ENCODE peak calls at places on chromosomes 11 and 22, in six cellular contexts. Y is stomach, M is sigmoid colon, E is HCT116, O is H1, W is K562. N is an unnamed sample.

GRCh38 chr22:46262449-46263207 is 515 bp downstream of the PKDREJ start:
- DNase-seq in Y (peak), M (peak), E (no peak), O (peak), W (no peak), N (peak)

GRCh38 chr11:126512251-126512650 is 156.8 kb downstream of the ST3GAL4 start:
- DNase-seq in Y (no peak), M (peak), E (no peak), O (no peak), W (no peak), N (peak)

GRCh38 chr11:56705784-56706396 is 7.0 kb downstream of the OR9G1 start:
- DNase-seq in Y (no peak), M (no peak), E (no peak), O (no peak), W (no peak), N (no peak)

GRCh38 chr11:46637546-46637945 is 20.2 kb downstream of the ATG13 start:
- DNase-seq in Y (no peak), M (no peak), E (no peak), O (no peak), W (no peak), N (no peak)

GRCh38 chr22:39958009-39958711 is 2.0 kb upstream of the TMA7B start:
- DNase-seq in Y (no peak), M (no peak), E (no peak), O (no peak), W (no peak), N (no peak)

GRCh38 chr11:73218106-73218829 is at the start of gene P2RY2:
- DNase-seq in Y (peak), M (peak), E (peak), O (peak), W (no peak), N (peak)

GRCh38 chr11:76355172-76355571 is 25.8 kb downstream of the THAP12 start:
- DNase-seq in Y (no peak), M (no peak), E (no peak), O (no peak), W (no peak), N (no peak)

GRCh38 chr11:111305871-111306270 is 7.5 kb downstream of the POU2AF3 start:
- DNase-seq in Y (no peak), M (no peak), E (no peak), O (no peak), W (no peak), N (no peak)

GRCh38 chr11:13669544-13670488 is 1.3 kb downstream of the FAR1 start:
- DNase-seq in Y (no peak), M (no peak), E (no peak), O (no peak), W (peak), N (no peak)

GRCh38 chr11:10438451-10438850 is 16.6 kb upstream of the AMPD3 start:
- DNase-seq in Y (no peak), M (no peak), E (no peak), O (no peak), W (no peak), N (no peak)

GRCh38 chr11:28581286-28582242 is 473.4 kb downstream of the METTL15 start:
- DNase-seq in Y (no peak), M (no peak), E (no peak), O (no peak), W (no peak), N (no peak)

GRCh38 chr11:98545544-98546175 is 475.1 kb upstream of the CNTN5 start:
- DNase-seq in Y (no peak), M (no peak), E (no peak), O (no peak), W (no peak), N (no peak)

GRCh38 chr11:104033134-104033533 is 3.3 kb upstream of the DDI1 start:
- DNase-seq in Y (no peak), M (no peak), E (no peak), O (no peak), W (no peak), N (no peak)

GRCh38 chr11:6655020-6655789 is 404 bp downstream of the DCHS1 start:
- DNase-seq in Y (no peak), M (peak), E (no peak), O (peak), W (no peak), N (peak)

GRCh38 chr11:8192016-8192895 is 23.4 kb upstream of the RIC3 start:
- DNase-seq in Y (peak), M (no peak), E (peak), O (peak), W (peak), N (peak)

GRCh38 chr11:2509481-2510001 is 64.7 kb downstream of the KCNQ1 start:
- DNase-seq in Y (peak), M (peak), E (no peak), O (no peak), W (peak), N (peak)

GRCh38 chr22:30396871-30397655 is at the start of gene SEC14L2:
- DNase-seq in Y (peak), M (peak), E (peak), O (peak), W (no peak), N (no peak)

GRCh38 chr11:111718436-111719325 is 47.5 kb downstream of the PPP2R1B start:
- DNase-seq in Y (peak), M (peak), E (no peak), O (no peak), W (no peak), N (no peak)

DNA sequence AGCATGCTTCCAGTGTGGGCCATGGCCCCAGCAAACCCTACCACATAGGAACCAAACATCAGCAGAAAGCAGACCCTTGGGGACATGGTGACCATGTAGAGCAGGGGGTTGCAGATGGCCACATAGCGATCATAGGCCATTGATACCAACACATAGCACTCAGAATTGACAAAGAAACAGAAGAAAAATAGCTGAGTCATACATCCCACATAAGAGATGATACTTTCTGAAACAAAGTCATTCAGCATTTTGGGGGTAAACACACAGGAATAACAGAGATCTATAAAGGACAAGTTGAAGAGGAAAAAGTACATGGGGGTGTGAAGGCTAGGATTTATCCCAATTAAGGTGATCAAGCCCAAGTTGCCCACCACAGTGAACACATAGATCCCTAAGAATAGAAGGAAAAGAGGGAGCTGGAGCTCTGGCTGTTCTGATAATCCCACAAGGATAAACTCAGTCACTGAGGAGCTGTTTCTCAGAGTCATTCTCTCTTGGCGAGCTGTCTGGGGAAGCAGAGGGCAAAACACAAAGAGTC is at the start of gene OR8B4:
- DNase-seq in Y (no peak), M (no peak), E (no peak), O (no peak), W (no peak), N (no peak)
- TF ChIP-seq CTCF in Y (no peak), M (no peak), E (no peak), O (no peak), W (no peak), N (no peak)

DNA sequence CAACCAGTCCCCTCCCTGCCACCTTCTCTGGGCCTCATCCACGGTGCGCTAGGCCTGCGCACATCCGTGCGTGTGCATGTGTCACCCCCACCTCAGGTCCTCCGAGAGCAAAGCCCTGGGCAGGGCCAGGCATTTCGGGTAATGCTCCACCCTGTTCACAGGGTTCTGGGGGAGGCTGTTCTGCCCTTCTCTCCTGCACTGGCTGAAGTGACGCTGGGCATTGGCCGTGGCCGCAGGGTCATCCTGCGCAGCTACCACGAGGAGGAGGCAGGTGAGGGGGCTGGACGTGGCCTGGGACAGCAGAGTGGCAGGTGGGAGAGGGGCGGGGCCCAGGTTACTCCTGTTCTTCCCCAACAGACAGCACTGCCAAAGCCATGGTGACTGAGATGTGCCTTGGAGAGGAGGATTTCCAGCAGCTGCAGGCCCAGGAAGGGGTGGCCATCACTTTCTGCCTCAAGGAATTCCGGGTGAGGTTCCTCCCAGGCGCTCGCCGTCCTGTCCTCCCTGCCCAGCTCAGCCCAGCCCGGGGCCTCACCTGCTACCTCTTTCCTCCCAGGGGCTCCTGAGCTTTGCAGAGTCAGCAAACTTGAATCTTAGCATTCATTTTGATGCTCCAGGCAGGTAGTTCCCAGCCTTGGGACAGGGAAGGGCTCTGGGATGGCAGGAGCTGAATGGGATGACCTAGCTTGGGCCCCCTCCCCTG is 3.9 kb downstream of the RAD9A start:
- DNase-seq in Y (no peak), M (no peak), E (no peak), O (no peak), W (peak), N (peak)
- TF ChIP-seq POLR2AphosphoS5 in Y (no peak), M (no peak), E (no peak), O (no peak), W (no peak), N (peak)

DNA sequence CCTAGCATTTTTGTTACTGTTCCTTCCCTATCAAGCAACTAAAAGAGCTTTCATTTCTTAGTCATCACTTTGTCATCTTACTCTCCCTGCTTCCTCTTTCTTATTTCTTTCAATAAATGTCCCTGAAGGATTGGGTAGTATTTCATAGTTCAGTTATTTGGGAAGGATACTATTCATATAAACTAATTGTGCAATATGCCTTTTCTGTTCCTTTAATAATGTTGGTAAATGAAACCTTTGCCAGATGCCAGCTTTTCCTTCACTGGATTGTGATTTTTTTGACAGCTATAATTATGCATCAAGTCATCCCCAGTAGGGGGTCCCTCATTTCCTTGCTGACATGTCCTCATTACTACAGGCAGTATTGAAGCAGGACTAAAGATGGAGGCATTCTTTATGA is 101.7 kb downstream of the ATM start:
- DNase-seq in Y (no peak), M (no peak), E (no peak), O (no peak), W (no peak), N (no peak)
- TF ChIP-seq POLR2A in Y (no peak), M (no peak), E (no peak), O (no peak), W (no peak), N (no peak)

GRCh38 chr11:68457898-68458249 is 2.7 kb upstream of the PPP6R3 start:
- DNase-seq in Y (no peak), M (no peak), E (no peak), O (no peak), W (no peak), N (peak)
- TF ChIP-seq CTCF in Y (no peak), M (no peak), E (no peak), O (no peak), W (no peak), N (no peak)

GRCh38 chr11:66328307-66329144 is 7.7 kb downstream of the RIN1 start:
- DNase-seq in Y (peak), M (peak), E (peak), O (peak), W (peak), N (peak)
- TF ChIP-seq POLR2AphosphoS5 in Y (no peak), M (no peak), E (peak), O (no peak), W (no peak), N (peak)

GRCh38 chr11:60914620-60915249 is 777 bp downstream of the TMEM109 start:
- DNase-seq in Y (no peak), M (peak), E (no peak), O (peak), W (peak), N (no peak)

GRCh38 chr11:60912223-60912850 is 1.6 kb upstream of the TMEM109 start:
- DNase-seq in Y (no peak), M (no peak), E (no peak), O (no peak), W (no peak), N (no peak)

GRCh38 chr11:60912851-60913550 is 957 bp upstream of the TMEM109 start:
- DNase-seq in Y (peak), M (peak), E (no peak), O (no peak), W (no peak), N (peak)

GRCh38 chr11:60915250-60915914 is 1.4 kb downstream of the TMEM109 start:
- DNase-seq in Y (peak), M (peak), E (peak), O (peak), W (no peak), N (peak)

GRCh38 chr11:60913793-60914619 is at the start of gene TMEM109:
- DNase-seq in Y (peak), M (peak), E (peak), O (peak), W (peak), N (peak)
- TF ChIP-seq POLR2A in Y (no peak), M (no peak), E (peak), O (peak), W (peak), N (no peak)

GRCh38 chr11:131581006-131581405 is 210.6 kb downstream of the NTM start:
- DNase-seq in Y (no peak), M (no peak), E (no peak), O (no peak), W (no peak), N (no peak)

GRCh38 chr11:131588057-131588456 is 217.6 kb downstream of the NTM start:
- DNase-seq in Y (no peak), M (no peak), E (no peak), O (no peak), W (no peak), N (no peak)

GRCh38 chr11:131583823-131584222 is 213.4 kb downstream of the NTM start:
- DNase-seq in Y (no peak), M (no peak), E (no peak), O (no peak), W (no peak), N (no peak)

GRCh38 chr11:131582021-131582531 is 211.7 kb downstream of the NTM start:
- DNase-seq in Y (no peak), M (no peak), E (no peak), O (no peak), W (no peak), N (no peak)

DNA sequence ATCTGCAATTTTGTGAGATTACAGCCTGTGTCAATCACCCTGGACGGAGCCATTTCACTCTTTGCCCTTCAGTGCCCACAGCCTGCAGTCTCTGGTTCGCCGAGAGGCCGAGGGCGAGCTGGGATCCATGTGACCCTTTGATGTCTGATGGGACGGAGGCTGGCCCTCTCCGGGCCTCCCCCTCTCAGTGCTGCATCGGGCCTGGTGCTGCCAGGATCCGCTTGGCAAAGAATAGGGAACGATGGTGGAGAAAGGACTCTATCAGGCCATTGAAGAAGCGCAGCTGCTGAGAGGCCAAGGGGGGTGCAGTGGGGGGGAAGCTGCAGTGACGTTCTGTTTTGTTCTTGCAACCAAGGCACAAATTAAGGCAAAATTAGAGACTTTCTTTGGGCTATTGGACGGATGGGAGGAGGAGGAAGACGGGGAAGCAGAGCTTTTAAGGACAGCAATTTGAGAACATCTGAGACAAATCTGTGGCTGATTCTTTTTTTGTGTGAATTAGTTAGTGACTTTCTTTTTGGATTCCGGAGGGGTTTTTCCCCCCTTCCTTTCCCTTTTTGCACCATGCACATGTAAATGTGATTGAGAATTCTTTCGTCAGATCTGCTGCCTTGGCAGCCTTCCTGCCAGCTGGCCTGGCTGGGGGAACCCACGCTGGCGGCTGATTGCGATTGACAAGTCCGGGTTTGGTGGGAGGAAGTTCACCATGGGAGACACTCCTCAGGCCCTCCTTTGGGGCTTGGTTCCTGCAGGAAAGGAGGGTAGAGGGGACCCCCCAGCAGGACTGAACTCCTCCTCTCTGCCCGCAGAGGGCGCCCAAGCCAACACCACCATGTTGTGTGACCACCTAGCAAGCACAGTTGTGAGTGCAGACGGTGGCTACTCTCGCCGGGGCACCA is 214.5 kb downstream of the NTM start:
- DNase-seq in Y (no peak), M (no peak), E (no peak), O (peak), W (peak), N (no peak)
- TF ChIP-seq CTCF in Y (no peak), M (no peak), E (peak), O (peak), W (peak), N (no peak)

DNA sequence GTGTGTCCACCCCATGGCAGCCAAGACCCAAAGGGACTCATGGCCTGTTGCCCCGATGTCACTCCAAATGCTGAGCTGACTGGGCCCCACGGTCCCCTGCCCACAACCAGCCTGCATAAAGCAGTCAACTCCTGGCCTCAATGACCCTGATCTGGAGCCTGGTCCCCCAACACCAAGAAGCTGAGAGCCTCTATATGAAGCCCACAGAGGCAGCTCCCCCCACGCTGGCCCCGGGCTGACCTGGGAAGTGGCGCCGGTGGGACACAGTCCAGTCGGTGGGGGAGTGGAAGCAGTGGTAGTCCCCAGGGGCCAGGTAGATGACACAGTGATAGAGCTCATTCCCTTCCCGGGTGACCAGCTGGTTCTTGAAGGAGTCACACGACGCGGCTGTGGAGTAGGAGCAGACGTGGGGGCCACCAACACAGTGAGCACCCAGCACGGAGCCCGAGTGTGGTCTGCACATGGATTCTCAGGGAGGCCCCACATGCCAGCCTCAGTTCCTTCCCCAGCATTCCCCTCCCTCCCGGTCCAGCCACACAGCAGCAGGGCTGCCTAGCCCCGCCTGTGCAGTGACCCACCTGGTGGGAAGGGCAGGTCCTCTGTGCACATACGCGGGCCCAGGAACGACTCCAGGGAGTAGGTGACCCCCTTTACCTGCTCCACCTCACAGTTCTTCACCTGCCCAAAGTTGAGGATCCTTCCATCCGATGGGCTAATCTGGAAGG is 41.1 kb downstream of the PISD start:
- DNase-seq in Y (no peak), M (no peak), E (no peak), O (no peak), W (no peak), N (no peak)
- TF ChIP-seq POLR2AphosphoS5 in Y (no peak), M (no peak), E (no peak), O (no peak), W (no peak), N (no peak)

DNA sequence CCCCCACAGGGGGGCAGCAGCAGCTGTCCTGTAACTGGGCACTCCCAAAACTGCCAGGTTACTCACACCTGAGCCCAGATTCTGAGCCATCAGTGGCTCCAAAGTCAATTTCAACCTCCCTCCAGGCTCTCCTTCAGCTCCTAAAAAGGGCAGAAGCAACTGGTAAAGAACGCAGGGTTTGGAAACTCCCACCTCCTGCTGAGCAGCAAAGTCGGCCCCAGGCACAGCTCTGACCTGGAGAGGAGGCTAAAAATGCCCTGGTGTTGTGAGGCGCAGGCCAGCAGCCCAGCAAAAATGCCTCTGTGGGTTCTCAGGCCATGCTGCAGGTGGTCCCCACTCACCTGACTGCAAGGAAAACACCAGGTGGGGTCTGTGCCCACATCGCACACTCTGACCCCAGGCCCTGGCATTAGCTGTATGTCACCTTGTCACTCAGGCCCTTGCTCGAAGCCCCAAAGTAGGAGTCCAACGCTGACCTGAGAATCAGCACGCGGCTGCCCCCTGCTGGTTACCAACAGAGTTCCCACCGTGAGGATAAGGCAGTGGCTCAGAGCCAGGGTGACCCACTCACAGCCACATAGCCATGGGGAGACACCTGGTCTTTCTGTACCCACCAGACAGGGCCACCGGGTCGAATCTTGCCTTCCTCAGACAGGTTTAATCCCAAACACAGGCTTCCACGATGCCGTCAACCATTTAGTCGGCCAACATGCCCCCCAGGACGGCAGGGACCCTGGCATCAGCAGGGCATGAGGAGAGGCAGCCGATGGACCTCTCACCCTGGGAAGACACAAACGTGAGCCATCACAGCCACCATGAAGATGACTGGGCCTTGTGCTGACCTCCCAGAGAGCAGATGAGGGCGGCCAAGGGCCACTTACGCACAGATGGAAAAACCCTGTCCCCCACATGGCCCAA is 11.1 kb downstream of the POLR3H start:
- DNase-seq in Y (peak), M (peak), E (no peak), O (peak), W (peak), N (peak)
- TF ChIP-seq POLR2A in Y (no peak), M (no peak), E (no peak), O (peak), W (no peak), N (no peak)